ENCODE peak calls at places on chromosomes 16 and 17, in four cellular contexts. O, E, M and L are unnamed samples.

GRCh38 chr17:62105361-62105760 is 40.3 kb upstream of the MED13 start:
- DNase-seq in O (no peak), E (no peak), M (no peak), L (peak; percentile 13)

GRCh38 chr17:77741109-77741508 is 217.4 kb upstream of the TNRC6C start:
- DNase-seq in O (no peak), E (no peak), M (peak; percentile 23), L (no peak)

GRCh38 chr17:42072323-42073187 is 22.2 kb upstream of the C17orf113 start:
- DNase-seq in O (no peak), E (no peak), M (no peak), L (no peak)

GRCh38 chr16:27238016-27238587 is 30.5 kb downstream of the NSMCE1 start:
- DNase-seq in O (no peak), E (no peak), M (no peak), L (no peak)

GRCh38 chr16:84143784-84144199 is 1.2 kb downstream of the HSDL1 start:
- DNase-seq in O (no peak), E (no peak), M (no peak), L (no peak)

GRCh38 chr17:81608605-81609004 is 28.3 kb downstream of the NPLOC4 start:
- DNase-seq in O (no peak), E (no peak), M (no peak), L (no peak)

GRCh38 chr17:1645207-1646171 is at the start of gene SCARF1:
- DNase-seq in O (no peak), E (no peak), M (no peak), L (no peak)

GRCh38 chr16:53071748-53072301 is 17.0 kb downstream of the CHD9 start:
- DNase-seq in O (no peak), E (no peak), M (no peak), L (no peak)

GRCh38 chr17:1985686-1986085 is 39.4 kb downstream of the RTN4RL1 start:
- DNase-seq in O (no peak), E (no peak), M (no peak), L (peak; percentile 71)

GRCh38 chr16:57568173-57568678 is 25.8 kb downstream of the ADGRG5 start:
- DNase-seq in O (no peak), E (no peak), M (no peak), L (no peak)

GRCh38 chr17:21174719-21175118 is 39.2 kb downstream of the TMEM11 start:
- DNase-seq in O (no peak), E (no peak), M (no peak), L (no peak)

GRCh38 chr17:48960834-48961515 is 7.4 kb downstream of the GIP start:
- DNase-seq in O (no peak), E (peak; percentile 73), M (no peak), L (no peak)

GRCh38 chr17:8273884-8274444 is 14.5 kb upstream of the RANGRF start:
- DNase-seq in O (no peak), E (peak; percentile 96), M (no peak), L (no peak)

GRCh38 chr17:35934760-35935159 is 4.2 kb upstream of the RDM1 start:
- DNase-seq in O (no peak), E (no peak), M (no peak), L (no peak)

GRCh38 chr17:39939031-39939430 is 11.5 kb downstream of the LRRC3C start:
- DNase-seq in O (no peak), E (no peak), M (no peak), L (no peak)

GRCh38 chr16:86215233-86215978 is 294.9 kb upstream of the FOXF1 start:
- DNase-seq in O (no peak), E (no peak), M (no peak), L (no peak)

GRCh38 chr17:27494192-27495091 is 38.2 kb downstream of the KSR1 start:
- DNase-seq in O (no peak), E (peak; percentile 84), M (no peak), L (no peak)

GRCh38 chr16:3912373-3912772 is 31.9 kb upstream of the CREBBP start:
- DNase-seq in O (no peak), E (no peak), M (no peak), L (no peak)

DNA sequence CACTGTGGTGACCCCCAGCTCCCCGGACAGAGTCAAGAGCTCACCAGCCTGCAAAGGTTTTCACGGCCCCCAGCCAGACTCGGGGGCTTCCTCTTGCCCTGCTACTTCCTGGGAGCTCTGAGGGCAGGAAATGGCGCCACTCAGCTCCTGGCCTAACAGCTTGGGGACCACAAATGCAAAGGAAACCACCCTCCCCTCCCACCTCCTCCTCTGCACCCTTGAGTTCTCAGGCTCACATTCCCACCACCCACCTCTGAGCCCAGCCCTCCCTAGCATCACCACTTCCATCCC is 373 bp upstream of the SPN start:
- DNase-seq in O (peak; percentile 88), E (no peak), M (no peak), L (no peak)
- TF ChIP-seq YY1 in O (peak; percentile 84), E (no peak), M (no peak), L (no peak)

GRCh38 chr16:9366048-9366969 is 274.9 kb downstream of the HAPSTR1 start:
- DNase-seq in O (no peak), E (no peak), M (no peak), L (no peak)
- TF ChIP-seq SUZ12 in O (no peak), E (no peak), M (no peak), L (no peak)

DNA sequence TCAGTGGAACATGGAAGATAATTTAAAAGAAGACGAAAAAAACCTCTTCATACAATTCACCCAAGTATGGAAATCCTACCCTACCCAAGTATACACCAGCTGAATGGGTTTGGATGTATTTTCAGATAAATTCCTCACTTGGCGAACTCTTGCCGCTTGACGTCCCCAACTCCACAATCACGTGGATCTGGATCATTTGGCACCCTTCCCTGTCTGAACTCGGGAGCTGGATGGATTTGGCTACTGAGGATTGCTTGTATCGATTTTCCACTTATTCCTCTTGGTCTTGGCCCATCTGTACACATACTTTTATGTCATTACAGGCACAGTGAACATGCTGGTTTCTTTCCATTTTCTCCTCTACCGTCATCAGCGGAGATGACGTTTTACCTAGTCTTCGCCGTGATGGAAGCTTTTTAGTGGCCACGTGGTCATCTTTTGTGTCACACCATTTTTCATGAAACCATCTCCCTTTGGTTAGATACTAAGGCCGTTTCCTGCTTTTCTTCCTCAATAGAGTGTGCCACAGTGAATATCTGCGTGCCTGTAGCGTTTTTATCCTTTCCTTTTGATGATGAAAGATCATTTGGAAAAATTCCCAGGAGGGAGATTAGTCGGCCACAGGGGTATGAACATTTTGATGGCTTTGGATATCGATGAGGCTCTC is 47.0 kb downstream of the CMIP start:
- DNase-seq in O (no peak), E (no peak), M (no peak), L (no peak)
- H3K9ac ChIP-seq in O (no peak overlapping the region), E (no peak overlapping the region), M (no peak overlapping the region), L (no peak overlapping the region)

GRCh38 chr17:29008591-29008990 is 2.8 kb upstream of the SEZ6 start:
- DNase-seq in O (no peak), E (peak; percentile 14), M (no peak), L (no peak)
- TF ChIP-seq YY1 in O (no peak), E (no peak), M (no peak), L (no peak)

DNA sequence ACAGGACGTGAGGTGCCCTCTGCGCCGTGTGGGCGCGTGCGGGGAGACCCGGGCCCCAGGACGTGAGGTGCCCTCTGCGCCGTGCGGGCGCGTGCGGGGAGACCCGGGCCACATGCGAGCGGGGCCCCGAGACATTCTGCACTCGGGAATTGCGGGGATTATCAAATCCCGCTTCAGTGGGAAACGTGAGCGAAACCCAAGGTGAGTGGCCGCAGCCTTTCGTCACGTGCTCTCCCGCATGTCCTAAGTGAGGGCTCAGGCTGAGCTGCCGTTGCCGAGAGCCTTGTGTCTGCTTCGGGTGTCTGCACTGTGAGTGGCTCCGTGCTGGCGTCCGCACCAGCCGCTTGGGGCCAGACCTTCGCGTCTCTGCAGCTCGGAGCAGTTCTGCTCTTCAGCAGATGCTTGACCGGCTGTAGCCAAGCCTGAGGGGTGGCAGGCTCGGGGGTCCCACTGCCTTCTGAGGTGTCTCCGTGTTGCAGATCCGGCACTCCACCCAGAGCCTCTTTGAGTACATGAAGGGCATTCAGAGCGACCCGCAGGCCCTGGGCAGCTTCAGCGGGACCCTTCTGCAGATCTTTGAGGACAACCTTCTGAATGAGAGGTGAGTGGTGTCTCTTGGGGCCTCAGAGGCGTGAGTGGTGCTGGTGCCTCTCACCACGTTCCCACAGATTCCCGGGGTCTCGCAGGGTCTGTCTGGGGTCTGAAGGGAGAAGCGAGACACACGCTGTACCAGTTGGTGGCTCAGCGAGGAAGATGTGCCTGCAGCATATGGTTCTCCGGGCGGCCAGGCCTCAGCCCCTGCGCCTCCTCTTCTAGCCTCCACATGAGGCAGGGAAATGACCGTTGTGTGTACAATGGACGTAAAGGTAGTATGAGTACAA is 90.5 kb upstream of the ZNF750 start:
- DNase-seq in O (no peak), E (no peak), M (no peak), L (no peak)
- TF ChIP-seq SUZ12 in O (no peak), E (no peak), M (no peak), L (no peak)

GRCh38 chr17:76506408-76507328 is 5.4 kb upstream of the RHBDF2 start:
- DNase-seq in O (peak; percentile 40), E (peak; percentile 69), M (peak; percentile 56), L (peak; percentile 55)
- H3K9ac ChIP-seq in O (no peak overlapping the region), E (peak overlapping the region; percentile 45), M (no peak overlapping the region), L (peak overlapping the region; percentile 65)

GRCh38 chr17:45894022-45894784 is at the start of gene MAPT:
- DNase-seq in O (peak; percentile 24), E (peak; percentile 83), M (peak; percentile 84), L (peak; percentile 83)

GRCh38 chr17:45895304-45895968 is 1.1 kb downstream of the MAPT start:
- DNase-seq in O (no peak), E (no peak), M (no peak), L (no peak)

GRCh38 chr17:45895969-45896793 is 1.8 kb downstream of the MAPT start:
- DNase-seq in O (no peak), E (no peak), M (no peak), L (no peak)

GRCh38 chr17:45900136-45900535 is 5.8 kb downstream of the MAPT start:
- DNase-seq in O (no peak), E (no peak), M (no peak), L (no peak)

DNA sequence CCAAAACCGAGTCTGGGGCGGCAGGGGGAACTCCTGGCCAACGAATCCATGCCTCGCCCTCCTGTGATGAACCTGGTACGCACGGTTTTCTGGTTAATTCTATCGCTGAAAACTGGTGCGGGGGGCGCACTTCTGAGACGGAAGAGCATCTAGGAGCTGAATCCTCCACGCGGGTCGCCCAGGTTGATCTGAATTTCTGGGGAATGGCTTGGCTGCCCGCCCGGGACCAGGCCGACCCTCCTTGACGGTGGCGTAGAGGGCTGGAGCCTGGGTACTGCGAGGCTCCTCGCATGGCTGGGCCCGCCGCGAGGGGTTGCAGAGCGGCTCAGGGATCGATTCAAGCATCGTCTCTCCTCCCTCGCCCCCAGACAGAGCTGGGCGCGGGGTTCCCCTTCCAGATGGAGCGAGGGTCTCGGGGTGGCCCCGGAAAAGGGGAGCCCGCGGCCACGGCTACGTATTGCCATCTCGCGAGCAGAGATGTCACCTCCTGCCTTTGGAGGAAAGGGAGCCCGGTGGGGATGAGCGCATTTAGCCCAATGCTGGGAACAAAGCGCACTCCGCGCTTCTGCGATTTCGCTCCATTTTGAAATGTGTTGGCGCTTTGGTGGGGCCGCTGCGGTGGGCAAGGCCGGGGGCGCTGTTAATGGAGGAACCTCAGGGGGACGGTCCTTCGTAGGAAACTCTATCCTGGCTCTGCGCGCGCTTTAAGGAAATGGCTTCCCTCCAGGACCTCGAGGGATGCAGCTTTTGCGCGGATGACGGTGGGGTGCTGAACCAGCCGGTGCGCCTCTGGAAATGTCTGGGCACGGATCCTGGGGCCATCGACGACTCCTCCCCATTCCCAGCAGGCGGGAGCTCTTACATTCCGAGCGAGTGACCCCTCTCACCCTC is 2.7 kb downstream of the MAPT start:
- DNase-seq in O (no peak), E (no peak), M (no peak), L (no peak)
- TF ChIP-seq YY1 in O (no peak), E (no peak), M (peak; percentile 50), L (no peak)